ENCODE peak calls at places on chromosomes 1 and 21, in seven cellular contexts. U, Y, Q, Z, P, S and K are unnamed samples.

GRCh38 chr1:158053276-158053675 is 59.8 kb downstream of the KIRREL1 start:
- DNase-seq in U (peak; percentile 26), Y (no peak), Q (no peak), Z (no peak), P (no peak), S (no peak), K (no peak)

GRCh38 chr1:85608851-85609250 is 28.3 kb downstream of the CCN1 start:
- DNase-seq in U (no peak), Y (no peak), Q (no peak), Z (no peak), P (no peak), S (no peak), K (no peak)

GRCh38 chr1:59317780-59318179 is 20.9 kb downstream of the FGGY start:
- DNase-seq in U (no peak), Y (no peak), Q (no peak), Z (no peak), P (no peak), S (no peak), K (no peak)

GRCh38 chr1:22540311-22540710 is 23.0 kb upstream of the EPHA8 start:
- DNase-seq in U (no peak), Y (no peak), Q (no peak), Z (no peak), P (no peak), S (no peak), K (no peak)

GRCh38 chr21:42570841-42571387 is 57.3 kb downstream of the SLC37A1 start:
- DNase-seq in U (no peak), Y (peak; percentile 8), Q (peak; percentile 30), Z (no peak), P (peak; percentile 51), S (no peak), K (peak; percentile 55)

GRCh38 chr1:226085675-226086074 is 23.2 kb downstream of the H3-3A start:
- DNase-seq in U (no peak), Y (no peak), Q (no peak), Z (no peak), P (no peak), S (no peak), K (no peak)

GRCh38 chr1:167454304-167454928 is 63.9 kb downstream of the CD247 start:
- DNase-seq in U (no peak), Y (no peak), Q (no peak), Z (no peak), P (no peak), S (no peak), K (no peak)

GRCh38 chr1:156788136-156788535 is 20.8 kb downstream of the PRCC start:
- DNase-seq in U (no peak), Y (no peak), Q (no peak), Z (no peak), P (no peak), S (no peak), K (no peak)

GRCh38 chr1:109761227-109762038 is 2.3 kb downstream of the EPS8L3 start:
- DNase-seq in U (no peak), Y (peak; percentile 15), Q (peak; percentile 22), Z (no peak), P (peak; percentile 35), S (no peak), K (no peak)

GRCh38 chr1:200905411-200906052 is 10.8 kb downstream of the INAVA start:
- DNase-seq in U (no peak), Y (no peak), Q (no peak), Z (peak; percentile 73), P (no peak), S (peak; percentile 60), K (no peak)

GRCh38 chr1:90317628-90318027 is 322.7 kb downstream of the ZNF326 start:
- DNase-seq in U (no peak), Y (no peak), Q (no peak), Z (no peak), P (no peak), S (no peak), K (no peak)

GRCh38 chr1:151946366-151946764 is 37.1 kb upstream of the THEM4 start:
- DNase-seq in U (no peak), Y (no peak), Q (no peak), Z (peak; percentile 97), P (no peak), S (no peak), K (no peak)

GRCh38 chr1:97190326-97190725 is 468.7 kb downstream of the PTBP2 start:
- DNase-seq in U (peak; percentile 76), Y (no peak), Q (no peak), Z (peak; percentile 52), P (no peak), S (no peak), K (no peak)

GRCh38 chr1:212466437-212466836 is 33.7 kb downstream of the NENF start:
- DNase-seq in U (no peak), Y (no peak), Q (no peak), Z (no peak), P (no peak), S (no peak), K (no peak)

GRCh38 chr1:207073906-207074820 is 14.5 kb upstream of the C4BPB start:
- DNase-seq in U (peak; percentile 7), Y (no peak), Q (no peak), Z (no peak), P (no peak), S (no peak), K (no peak)

GRCh38 chr1:230268371-230269170 is 157.6 kb downstream of the PGBD5 start:
- DNase-seq in U (peak; percentile 75), Y (peak; percentile 73), Q (no peak), Z (peak; percentile 50), P (no peak), S (peak; percentile 56), K (peak; percentile 17)

GRCh38 chr1:52423771-52424170 is 19.4 kb downstream of the PRPF38A start:
- DNase-seq in U (no peak), Y (no peak), Q (no peak), Z (no peak), P (no peak), S (no peak), K (no peak)

GRCh38 chr1:198498881-198499280 is 41.6 kb downstream of the ATP6V1G3 start:
- DNase-seq in U (peak; percentile 14), Y (no peak), Q (no peak), Z (peak; percentile 67), P (no peak), S (no peak), K (no peak)

GRCh38 chr1:185646202-185646683 is 87.9 kb upstream of the HMCN1 start:
- DNase-seq in U (peak; percentile 98), Y (peak; percentile 56), Q (peak; percentile 57), Z (peak; percentile 78), P (no peak), S (peak; percentile 99), K (peak; percentile 88)

GRCh38 chr1:169795687-169796086 is 980 bp upstream of the METTL18 start:
- DNase-seq in U (no peak), Y (no peak), Q (no peak), Z (no peak), P (no peak), S (no peak), K (no peak)

GRCh38 chr1:230208619-230209261 is 141.7 kb downstream of the GALNT2 start:
- DNase-seq in U (no peak), Y (no peak), Q (no peak), Z (no peak), P (no peak), S (no peak), K (no peak)

GRCh38 chr1:205565799-205566198 is 61.3 kb downstream of the CDK18 start:
- DNase-seq in U (no peak), Y (peak; percentile 21), Q (peak; percentile 64), Z (no peak), P (no peak), S (no peak), K (peak; percentile 76)

GRCh38 chr1:92310185-92310597 is 11.3 kb downstream of the RPAP2 start:
- DNase-seq in U (peak; percentile 50), Y (no peak), Q (no peak), Z (peak; percentile 45), P (no peak), S (no peak), K (no peak)
- TF ChIP-seq CTCF in U (peak; percentile 65), Y (peak; percentile 51), Q (peak; percentile 47), Z (peak; percentile 92), P (peak; percentile 53), S (peak; percentile 50), K (peak; percentile 40)

DNA sequence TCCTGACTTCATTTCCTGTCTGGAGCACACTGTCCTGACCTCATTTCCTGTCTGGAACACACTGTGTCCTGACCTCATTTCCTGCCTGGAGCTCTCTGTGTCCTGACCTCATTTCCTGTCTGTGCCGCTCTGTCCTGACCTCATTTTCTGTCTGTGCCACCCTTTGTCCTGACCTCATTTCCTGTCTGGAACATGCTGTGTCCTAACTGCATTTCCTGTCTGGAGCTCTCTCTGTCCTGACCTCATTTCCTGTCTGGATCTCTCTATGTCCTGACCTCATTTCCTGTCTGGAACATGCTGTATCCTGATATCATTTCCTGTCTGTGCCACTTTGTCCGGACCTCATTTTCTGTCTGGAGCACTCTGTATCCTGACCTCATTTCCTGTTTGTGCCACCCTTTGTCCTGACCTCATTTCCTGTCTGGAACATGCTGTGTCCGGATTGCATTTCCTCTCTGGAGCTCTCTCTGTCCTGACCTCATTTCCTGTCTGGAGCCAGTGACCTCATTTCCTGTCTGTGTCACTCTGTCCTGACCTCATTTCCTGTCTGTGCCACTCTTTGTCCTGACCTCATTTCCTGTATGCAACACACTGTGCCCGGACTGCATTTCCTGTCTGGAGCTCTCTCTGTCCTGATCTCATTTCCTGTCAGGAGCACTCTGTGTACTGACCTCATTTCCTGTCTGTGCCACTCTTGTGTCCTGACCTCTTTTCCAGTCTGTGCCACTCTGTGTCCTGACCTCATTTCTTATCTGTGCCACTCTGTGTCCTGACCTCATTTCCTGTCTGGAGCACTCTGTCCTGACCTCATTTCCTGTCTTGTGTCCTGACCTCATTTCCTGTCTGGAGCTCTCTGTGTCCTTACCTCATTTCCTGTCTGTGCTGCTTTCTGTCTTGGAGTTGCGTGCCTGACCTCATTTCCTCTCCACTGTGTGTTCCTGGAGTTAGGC is 27.6 kb downstream of the SKI start:
- DNase-seq in U (peak; percentile 73), Y (no peak), Q (no peak), Z (peak; percentile 50), P (no peak), S (peak; percentile 52), K (no peak)
- H3K4me1 ChIP-seq in U (peaks cover 11% of the 10 kb centered on the region), Y (peaks cover 30% of the 10 kb centered on the region), Q (peaks cover 88% of the 10 kb centered on the region), Z (peaks cover 12% of the 10 kb centered on the region), P (peaks cover 88% of the 10 kb centered on the region), S (peaks cover 82% of the 10 kb centered on the region), K (peaks cover 39% of the 10 kb centered on the region)

DNA sequence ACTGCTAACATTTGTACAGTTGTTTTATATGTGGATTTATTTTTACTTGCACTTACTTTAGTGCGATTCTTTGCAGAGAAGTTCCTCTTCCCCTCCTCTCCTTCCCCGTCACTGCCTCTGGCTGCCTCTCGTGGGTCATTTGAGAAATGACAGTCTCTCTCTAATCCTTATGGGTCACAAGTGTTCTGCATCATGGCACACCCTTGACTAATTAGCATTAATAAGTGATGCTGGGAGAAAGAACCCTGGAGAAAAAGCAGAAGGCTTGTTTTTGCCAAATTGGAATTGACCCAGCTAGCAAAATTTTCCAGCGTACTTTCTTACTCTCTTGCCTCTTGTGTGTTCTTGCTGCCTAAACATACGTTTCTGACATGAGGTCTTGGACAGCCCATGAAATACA is 301.2 kb downstream of the DUSP10 start:
- DNase-seq in U (no peak), Y (no peak), Q (no peak), Z (no peak), P (no peak), S (no peak), K (no peak)
- TF ChIP-seq CTCF in U (peak; percentile 14), Y (no peak), Q (no peak), Z (no peak), P (no peak), S (no peak), K (no peak)

DNA sequence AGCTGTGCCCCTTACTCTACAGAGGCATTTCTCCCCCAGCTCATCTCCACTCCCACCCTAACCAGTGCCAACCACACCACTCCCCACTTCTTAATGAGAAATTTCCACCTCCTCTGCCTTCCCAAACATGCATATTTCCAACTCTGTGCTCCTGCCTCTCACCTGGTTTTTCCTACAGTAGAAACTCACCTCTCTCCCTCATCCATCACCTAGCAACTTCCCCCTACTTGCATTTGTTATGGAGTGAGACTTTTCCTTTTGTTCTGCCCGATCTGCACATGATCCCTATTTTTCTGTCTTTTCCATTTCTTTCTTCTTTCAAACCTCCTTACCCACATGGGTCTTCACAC is 11.9 kb downstream of the RGS8 start:
- DNase-seq in U (no peak), Y (no peak), Q (no peak), Z (no peak), P (no peak), S (no peak), K (no peak)
- H3K4me1 ChIP-seq in U (no peaks in the 10 kb centered on the region), Y (no peaks in the 10 kb centered on the region), Q (peaks cover 17% of the 10 kb centered on the region), Z (no peaks in the 10 kb centered on the region), P (peaks cover 9% of the 10 kb centered on the region), S (no peaks in the 10 kb centered on the region), K (no peaks in the 10 kb centered on the region)